ENCODE peak calls at places on chromosome 14, in five cellular contexts. One of them, this sample, is unnamed. For H3K4me1, the result is how much of the 10 kb centered on the place peaks cover.

GRCh38 chr14:24634158-24634557 is at the start of gene GZMB:
- DNase-seq in Caco-2: no peak
- DNase-seq in transverse colon: peak
- DNase-seq in NT2/D1: no peak
- DNase-seq in neuronal stem cell: no peak
- DNase-seq in this sample: no peak

GRCh38 chr14:95482967-95483842 is 33.2 kb downstream of the SYNE3 start:
- DNase-seq in Caco-2: no peak
- DNase-seq in transverse colon: peak
- DNase-seq in NT2/D1: no peak
- DNase-seq in neuronal stem cell: no peak
- DNase-seq in this sample: no peak

GRCh38 chr14:31926123-31926522 is 151.0 kb upstream of the ARHGAP5 start:
- DNase-seq in Caco-2: no peak
- DNase-seq in transverse colon: no peak
- DNase-seq in NT2/D1: peak
- DNase-seq in neuronal stem cell: no peak
- DNase-seq in this sample: peak

GRCh38 chr14:57085801-57086200 is 182.9 kb downstream of the EXOC5 start:
- DNase-seq in Caco-2: no peak
- DNase-seq in transverse colon: no peak
- DNase-seq in NT2/D1: no peak
- DNase-seq in neuronal stem cell: no peak
- DNase-seq in this sample: peak

GRCh38 chr14:50770586-50770985 is 60.4 kb downstream of the NIN start:
- DNase-seq in Caco-2: no peak
- DNase-seq in transverse colon: no peak
- DNase-seq in NT2/D1: no peak
- DNase-seq in neuronal stem cell: no peak
- DNase-seq in this sample: no peak

GRCh38 chr14:105398726-105399440 is 545 bp downstream of the TEX22 start:
- DNase-seq in Caco-2: peak
- DNase-seq in transverse colon: no peak
- DNase-seq in NT2/D1: peak
- DNase-seq in neuronal stem cell: no peak
- DNase-seq in this sample: peak

GRCh38 chr14:25049559-25050493 is at the start of gene STXBP6:
- DNase-seq in Caco-2: peak
- DNase-seq in transverse colon: peak
- DNase-seq in NT2/D1: no peak
- DNase-seq in neuronal stem cell: peak
- DNase-seq in this sample: peak

GRCh38 chr14:89855961-89856360 is 98.6 kb downstream of the EFCAB11 start:
- DNase-seq in Caco-2: no peak
- DNase-seq in transverse colon: no peak
- DNase-seq in NT2/D1: no peak
- DNase-seq in neuronal stem cell: no peak
- DNase-seq in this sample: peak

GRCh38 chr14:36807727-36808126 is 146.1 kb downstream of the PAX9 start:
- DNase-seq in Caco-2: no peak
- DNase-seq in transverse colon: no peak
- DNase-seq in NT2/D1: no peak
- DNase-seq in neuronal stem cell: no peak
- DNase-seq in this sample: no peak

GRCh38 chr14:105385322-105385637 is 13.1 kb upstream of the TEX22 start:
- DNase-seq in Caco-2: no peak
- DNase-seq in transverse colon: no peak
- DNase-seq in NT2/D1: no peak
- DNase-seq in neuronal stem cell: no peak
- DNase-seq in this sample: no peak

GRCh38 chr14:21025374-21026151 is 702 bp upstream of the NDRG2 start:
- DNase-seq in Caco-2: no peak
- DNase-seq in transverse colon: peak
- DNase-seq in NT2/D1: no peak
- DNase-seq in neuronal stem cell: peak
- DNase-seq in this sample: peak

GRCh38 chr14:105193916-105194782 is 13.0 kb upstream of the NUDT14 start:
- DNase-seq in Caco-2: no peak
- DNase-seq in transverse colon: no peak
- DNase-seq in NT2/D1: no peak
- DNase-seq in neuronal stem cell: no peak
- DNase-seq in this sample: peak

GRCh38 chr14:104396682-104397470 is 182.7 kb upstream of the C14orf180 start:
- DNase-seq in Caco-2: no peak
- DNase-seq in transverse colon: no peak
- DNase-seq in NT2/D1: no peak
- DNase-seq in neuronal stem cell: no peak
- DNase-seq in this sample: no peak

GRCh38 chr14:77889971-77890442 is 90.1 kb downstream of the ADCK1 start:
- DNase-seq in Caco-2: no peak
- DNase-seq in transverse colon: no peak
- DNase-seq in NT2/D1: no peak
- DNase-seq in neuronal stem cell: no peak
- DNase-seq in this sample: peak

GRCh38 chr14:71166434-71166833 is 259.2 kb downstream of the PCNX1 start:
- DNase-seq in Caco-2: peak
- DNase-seq in transverse colon: peak
- DNase-seq in NT2/D1: peak
- DNase-seq in neuronal stem cell: no peak
- DNase-seq in this sample: peak

GRCh38 chr14:88770736-88771135 is 22.0 kb downstream of the EML5 start:
- DNase-seq in Caco-2: no peak
- DNase-seq in transverse colon: no peak
- DNase-seq in NT2/D1: no peak
- DNase-seq in neuronal stem cell: no peak
- DNase-seq in this sample: no peak

GRCh38 chr14:59852350-59852749 is 18.2 kb downstream of the RTN1 start:
- DNase-seq in Caco-2: no peak
- DNase-seq in transverse colon: no peak
- DNase-seq in NT2/D1: no peak
- DNase-seq in neuronal stem cell: no peak
- DNase-seq in this sample: no peak

GRCh38 chr14:93648440-93649168 is 139.7 kb downstream of the PRIMA1 start:
- DNase-seq in Caco-2: peak
- DNase-seq in transverse colon: no peak
- DNase-seq in NT2/D1: peak
- DNase-seq in neuronal stem cell: no peak
- DNase-seq in this sample: peak

GRCh38 chr14:104140213-104140462 is 1.8 kb downstream of the KIF26A start:
- DNase-seq in Caco-2: no peak
- DNase-seq in transverse colon: no peak
- DNase-seq in NT2/D1: no peak
- DNase-seq in neuronal stem cell: no peak
- DNase-seq in this sample: no peak

GRCh38 chr14:104462651-104463630 is 116.6 kb upstream of the C14orf180 start:
- DNase-seq in Caco-2: no peak
- DNase-seq in transverse colon: no peak
- DNase-seq in NT2/D1: no peak
- DNase-seq in neuronal stem cell: no peak
- DNase-seq in this sample: no peak

GRCh38 chr14:51219473-51220448 is 20.3 kb upstream of the TMX1 start:
- DNase-seq in Caco-2: no peak
- DNase-seq in transverse colon: no peak
- DNase-seq in NT2/D1: no peak
- DNase-seq in neuronal stem cell: no peak
- DNase-seq in this sample: peak

GRCh38 chr14:39175445-39176262 is 600 bp downstream of the PNN start:
- DNase-seq in Caco-2: peak
- DNase-seq in transverse colon: no peak
- DNase-seq in NT2/D1: no peak
- DNase-seq in neuronal stem cell: no peak
- DNase-seq in this sample: peak

GRCh38 chr14:80264698-80265097 is 53.4 kb upstream of the DIO2 start:
- DNase-seq in Caco-2: peak
- DNase-seq in transverse colon: no peak
- DNase-seq in NT2/D1: no peak
- DNase-seq in neuronal stem cell: no peak
- DNase-seq in this sample: no peak

GRCh38 chr14:20661197-20661596 is 19.7 kb upstream of the OR6S1 start:
- DNase-seq in Caco-2: no peak
- DNase-seq in transverse colon: no peak
- DNase-seq in NT2/D1: no peak
- DNase-seq in neuronal stem cell: no peak
- DNase-seq in this sample: no peak

GRCh38 chr14:87679094-87679493 is 313.9 kb downstream of the GALC start:
- DNase-seq in Caco-2: no peak
- DNase-seq in transverse colon: no peak
- DNase-seq in NT2/D1: no peak
- DNase-seq in neuronal stem cell: no peak
- DNase-seq in this sample: no peak

GRCh38 chr14:76770521-76771431 is 9.5 kb downstream of the VASH1 start:
- DNase-seq in Caco-2: no peak
- DNase-seq in transverse colon: no peak
- DNase-seq in NT2/D1: no peak
- DNase-seq in neuronal stem cell: no peak
- DNase-seq in this sample: no peak

GRCh38 chr14:76769636-76770292 is 8.5 kb downstream of the VASH1 start:
- DNase-seq in Caco-2: no peak
- DNase-seq in transverse colon: no peak
- DNase-seq in NT2/D1: no peak
- DNase-seq in neuronal stem cell: no peak
- DNase-seq in this sample: no peak

GRCh38 chr14:76773188-76773885 is 12.1 kb downstream of the VASH1 start:
- DNase-seq in Caco-2: no peak
- DNase-seq in transverse colon: peak
- DNase-seq in NT2/D1: no peak
- DNase-seq in neuronal stem cell: no peak
- DNase-seq in this sample: no peak

GRCh38 chr14:76772300-76773187 is 11.3 kb downstream of the VASH1 start:
- DNase-seq in Caco-2: no peak
- DNase-seq in transverse colon: peak
- DNase-seq in NT2/D1: no peak
- DNase-seq in neuronal stem cell: no peak
- DNase-seq in this sample: peak

DNA sequence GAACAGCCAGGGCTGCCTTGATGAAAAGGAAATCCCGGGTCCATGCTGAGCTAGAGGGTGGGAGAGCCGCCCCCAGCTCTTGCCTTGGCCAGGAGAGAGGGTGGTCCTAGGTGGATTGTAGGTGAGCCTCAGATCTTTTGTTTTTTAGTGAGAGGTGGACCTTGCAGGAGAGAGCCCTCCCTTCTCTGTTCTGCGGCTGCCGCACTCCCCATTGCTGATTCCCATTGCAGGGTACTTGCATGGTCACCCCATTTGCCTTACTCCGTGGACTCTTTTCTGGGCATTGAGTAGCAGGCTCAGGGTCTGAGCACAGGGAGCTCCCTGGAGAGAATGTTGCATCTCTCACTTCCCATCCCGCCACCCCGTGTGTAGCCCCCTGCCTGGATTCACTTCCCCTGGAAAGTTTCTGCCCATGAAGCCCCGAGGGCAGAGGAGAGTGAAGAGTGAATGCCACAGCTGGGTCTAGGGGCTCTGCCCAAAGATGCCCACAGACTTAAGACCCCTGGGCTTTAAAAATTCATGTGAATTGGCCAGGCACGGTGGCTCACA is 10.2 kb downstream of the VASH1 start:
- DNase-seq in Caco-2: no peak
- DNase-seq in transverse colon: no peak
- DNase-seq in NT2/D1: no peak
- DNase-seq in neuronal stem cell: no peak
- DNase-seq in this sample: no peak
- H3K4me1 ChIP-seq in Caco-2: under half
- H3K4me1 ChIP-seq in transverse colon: under half
- H3K4me1 ChIP-seq in NT2/D1: under half
- H3K4me1 ChIP-seq in neuronal stem cell: under half
- H3K4me1 ChIP-seq in this sample: under half

DNA sequence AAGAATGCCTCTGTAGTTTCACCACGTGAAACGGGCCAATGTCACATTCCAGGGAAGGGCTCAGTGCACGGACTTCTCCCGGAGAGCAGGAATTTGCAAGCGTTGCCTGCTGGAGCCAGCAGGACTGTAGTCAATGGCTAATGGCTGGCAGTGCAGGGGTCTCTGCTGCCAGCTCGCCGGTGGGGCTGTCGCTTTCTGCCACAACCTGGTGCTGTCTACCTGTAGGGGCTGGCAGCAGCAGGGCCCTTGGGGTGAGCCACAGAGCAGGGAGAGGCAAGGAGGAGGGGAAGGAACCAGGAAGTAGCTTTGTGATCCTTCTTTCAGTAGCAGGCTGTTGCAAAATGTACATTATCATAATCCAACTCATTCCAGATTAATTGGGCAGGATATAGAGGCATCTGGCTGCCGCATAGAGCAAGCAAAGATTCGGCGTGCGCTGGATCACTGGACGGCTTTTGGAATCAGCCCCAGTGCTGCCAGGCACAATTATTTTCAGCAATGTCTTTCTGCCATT is 114.0 kb downstream of the PAPOLA start:
- DNase-seq in Caco-2: no peak
- DNase-seq in transverse colon: no peak
- DNase-seq in NT2/D1: no peak
- DNase-seq in neuronal stem cell: no peak
- DNase-seq in this sample: no peak
- H3K4me1 ChIP-seq in Caco-2: under half
- H3K4me1 ChIP-seq in transverse colon: under half
- H3K4me1 ChIP-seq in NT2/D1: under half
- H3K4me1 ChIP-seq in neuronal stem cell: under half
- H3K4me1 ChIP-seq in this sample: under half

GRCh38 chr14:75450381-75451276 is 22.8 kb downstream of the JDP2 start:
- DNase-seq in Caco-2: peak
- DNase-seq in transverse colon: peak
- DNase-seq in NT2/D1: no peak
- DNase-seq in neuronal stem cell: no peak
- DNase-seq in this sample: no peak
- H3K4me1 ChIP-seq in Caco-2: half or more
- H3K4me1 ChIP-seq in transverse colon: half or more
- H3K4me1 ChIP-seq in NT2/D1: under half
- H3K4me1 ChIP-seq in neuronal stem cell: half or more
- H3K4me1 ChIP-seq in this sample: under half

GRCh38 chr14:33229269-33229924 is 290.7 kb downstream of the NPAS3 start:
- DNase-seq in Caco-2: no peak
- DNase-seq in transverse colon: no peak
- DNase-seq in NT2/D1: no peak
- DNase-seq in neuronal stem cell: no peak
- DNase-seq in this sample: peak
- H3K4me1 ChIP-seq in Caco-2: under half
- H3K4me1 ChIP-seq in transverse colon: under half
- H3K4me1 ChIP-seq in NT2/D1: under half
- H3K4me1 ChIP-seq in neuronal stem cell: under half
- H3K4me1 ChIP-seq in this sample: under half

GRCh38 chr14:55104051-55104954 is 24.7 kb upstream of the LGALS3 start:
- DNase-seq in Caco-2: no peak
- DNase-seq in transverse colon: no peak
- DNase-seq in NT2/D1: no peak
- DNase-seq in neuronal stem cell: no peak
- DNase-seq in this sample: no peak

GRCh38 chr14:55111122-55111705 is 17.8 kb upstream of the LGALS3 start:
- DNase-seq in Caco-2: no peak
- DNase-seq in transverse colon: peak
- DNase-seq in NT2/D1: no peak
- DNase-seq in neuronal stem cell: no peak
- DNase-seq in this sample: no peak

GRCh38 chr14:55105991-55106390 is 23.1 kb upstream of the LGALS3 start:
- DNase-seq in Caco-2: no peak
- DNase-seq in transverse colon: no peak
- DNase-seq in NT2/D1: no peak
- DNase-seq in neuronal stem cell: no peak
- DNase-seq in this sample: no peak

GRCh38 chr14:55109846-55110245 is 19.2 kb upstream of the LGALS3 start:
- DNase-seq in Caco-2: no peak
- DNase-seq in transverse colon: no peak
- DNase-seq in NT2/D1: no peak
- DNase-seq in neuronal stem cell: no peak
- DNase-seq in this sample: no peak

GRCh38 chr14:55107766-55108554 is 21.1 kb upstream of the LGALS3 start:
- DNase-seq in Caco-2: peak
- DNase-seq in transverse colon: peak
- DNase-seq in NT2/D1: no peak
- DNase-seq in neuronal stem cell: no peak
- DNase-seq in this sample: no peak
- H3K4me1 ChIP-seq in Caco-2: under half
- H3K4me1 ChIP-seq in transverse colon: under half
- H3K4me1 ChIP-seq in NT2/D1: under half
- H3K4me1 ChIP-seq in neuronal stem cell: under half
- H3K4me1 ChIP-seq in this sample: under half

This sample was measured in cardiac muscle cell.